ENCODE peak calls at places on chromosomes 13 and 19, in ten cellular contexts. One of them, this sample, is unnamed.
A peak's percentile ranks its signal among the peaks of the same experiment; 100 is the strongest.

GRCh38 chr19:30696514-30696913 is 324.3 kb downstream of the ZNF536 start:
- DNase-seq in ovary: no peak
- DNase-seq in A549: peak; percentile 78
- DNase-seq in IMR-90: peak; percentile 9
- DNase-seq in body of pancreas: peak; percentile 77
- DNase-seq in heart left ventricle: no peak
- DNase-seq in thyroid gland: peak; percentile 37
- DNase-seq in breast epithelium: no peak
- DNase-seq in right lobe of liver: peak; percentile 31
- DNase-seq in uterus: peak; percentile 30
- DNase-seq in this sample: no peak

GRCh38 chr19:6065685-6066365 is 44.5 kb downstream of the RFX2 start:
- DNase-seq in ovary: no peak
- DNase-seq in A549: peak; percentile 85
- DNase-seq in IMR-90: peak; percentile 30
- DNase-seq in body of pancreas: peak; percentile 41
- DNase-seq in heart left ventricle: no peak
- DNase-seq in thyroid gland: no peak
- DNase-seq in breast epithelium: no peak
- DNase-seq in right lobe of liver: peak; percentile 61
- DNase-seq in uterus: peak; percentile 83
- DNase-seq in this sample: peak; percentile 9

GRCh38 chr13:63625869-63626268 is 2210.2 kb upstream of the PCDH20 start:
- DNase-seq in ovary: no peak
- DNase-seq in A549: peak; percentile 3
- DNase-seq in IMR-90: peak; percentile 31
- DNase-seq in body of pancreas: no peak
- DNase-seq in heart left ventricle: no peak
- DNase-seq in thyroid gland: no peak
- DNase-seq in breast epithelium: no peak
- DNase-seq in right lobe of liver: no peak
- DNase-seq in uterus: no peak
- DNase-seq in this sample: no peak

GRCh38 chr19:5684694-5685430 is 4.0 kb downstream of the HSD11B1L start:
- DNase-seq in ovary: peak; percentile 13
- DNase-seq in A549: no peak
- DNase-seq in IMR-90: no peak
- DNase-seq in body of pancreas: no peak
- DNase-seq in heart left ventricle: no peak
- DNase-seq in thyroid gland: no peak
- DNase-seq in breast epithelium: no peak
- DNase-seq in right lobe of liver: no peak
- DNase-seq in uterus: no peak
- DNase-seq in this sample: no peak

GRCh38 chr13:49690133-49690989 is 925 bp downstream of the EBPL start:
- DNase-seq in ovary: peak; percentile 14
- DNase-seq in A549: peak; percentile 39
- DNase-seq in IMR-90: peak; percentile 87
- DNase-seq in body of pancreas: peak; percentile 70
- DNase-seq in heart left ventricle: no peak
- DNase-seq in thyroid gland: peak; percentile 23
- DNase-seq in breast epithelium: no peak
- DNase-seq in right lobe of liver: peak; percentile 26
- DNase-seq in uterus: no peak
- DNase-seq in this sample: peak; percentile 32

GRCh38 chr13:114035583-114036501 is 62.0 kb upstream of the C13orf46 start:
- DNase-seq in ovary: no peak
- DNase-seq in A549: no peak
- DNase-seq in IMR-90: peak; percentile 35
- DNase-seq in body of pancreas: no peak
- DNase-seq in heart left ventricle: no peak
- DNase-seq in thyroid gland: no peak
- DNase-seq in breast epithelium: peak; percentile 37
- DNase-seq in right lobe of liver: no peak
- DNase-seq in uterus: no peak
- DNase-seq in this sample: peak; percentile 65

GRCh38 chr13:52010890-52011689 is at the start of gene ATP7B:
- DNase-seq in ovary: no peak
- DNase-seq in A549: peak; percentile 5
- DNase-seq in IMR-90: no peak
- DNase-seq in body of pancreas: peak; percentile 24
- DNase-seq in heart left ventricle: no peak
- DNase-seq in thyroid gland: peak; percentile 34
- DNase-seq in breast epithelium: no peak
- DNase-seq in right lobe of liver: peak; percentile 53
- DNase-seq in uterus: peak; percentile 24
- DNase-seq in this sample: peak; percentile 36

GRCh38 chr19:54160182-54160811 is 776 bp upstream of the LENG1 start:
- DNase-seq in ovary: peak; percentile 46
- DNase-seq in A549: no peak
- DNase-seq in IMR-90: peak; percentile 57
- DNase-seq in body of pancreas: no peak
- DNase-seq in heart left ventricle: no peak
- DNase-seq in thyroid gland: peak; percentile 36
- DNase-seq in breast epithelium: no peak
- DNase-seq in right lobe of liver: no peak
- DNase-seq in uterus: no peak
- DNase-seq in this sample: no peak

GRCh38 chr19:32387701-32388392 is 17.7 kb upstream of the DPY19L3 start:
- DNase-seq in ovary: no peak
- DNase-seq in A549: no peak
- DNase-seq in IMR-90: peak; percentile 62
- DNase-seq in body of pancreas: peak; percentile 29
- DNase-seq in heart left ventricle: no peak
- DNase-seq in thyroid gland: no peak
- DNase-seq in breast epithelium: no peak
- DNase-seq in right lobe of liver: no peak
- DNase-seq in uterus: peak; percentile 35
- DNase-seq in this sample: no peak

GRCh38 chr13:30906411-30906990 is 430 bp downstream of the MEDAG start:
- DNase-seq in ovary: peak; percentile 24
- DNase-seq in A549: no peak
- DNase-seq in IMR-90: no peak
- DNase-seq in body of pancreas: no peak
- DNase-seq in heart left ventricle: no peak
- DNase-seq in thyroid gland: peak; percentile 18
- DNase-seq in breast epithelium: no peak
- DNase-seq in right lobe of liver: no peak
- DNase-seq in uterus: peak; percentile 33
- DNase-seq in this sample: peak; percentile 28

GRCh38 chr19:1357695-1358094 is 26.0 kb upstream of the NDUFS7 start:
- DNase-seq in ovary: no peak
- DNase-seq in A549: no peak
- DNase-seq in IMR-90: no peak
- DNase-seq in body of pancreas: no peak
- DNase-seq in heart left ventricle: no peak
- DNase-seq in thyroid gland: no peak
- DNase-seq in breast epithelium: no peak
- DNase-seq in right lobe of liver: no peak
- DNase-seq in uterus: no peak
- DNase-seq in this sample: no peak

GRCh38 chr19:55158848-55159793 is 1.6 kb upstream of the TNNI3 start:
- DNase-seq in ovary: no peak
- DNase-seq in A549: peak; percentile 47
- DNase-seq in IMR-90: no peak
- DNase-seq in body of pancreas: no peak
- DNase-seq in heart left ventricle: peak; percentile 88
- DNase-seq in thyroid gland: no peak
- DNase-seq in breast epithelium: no peak
- DNase-seq in right lobe of liver: no peak
- DNase-seq in uterus: no peak
- DNase-seq in this sample: no peak

DNA sequence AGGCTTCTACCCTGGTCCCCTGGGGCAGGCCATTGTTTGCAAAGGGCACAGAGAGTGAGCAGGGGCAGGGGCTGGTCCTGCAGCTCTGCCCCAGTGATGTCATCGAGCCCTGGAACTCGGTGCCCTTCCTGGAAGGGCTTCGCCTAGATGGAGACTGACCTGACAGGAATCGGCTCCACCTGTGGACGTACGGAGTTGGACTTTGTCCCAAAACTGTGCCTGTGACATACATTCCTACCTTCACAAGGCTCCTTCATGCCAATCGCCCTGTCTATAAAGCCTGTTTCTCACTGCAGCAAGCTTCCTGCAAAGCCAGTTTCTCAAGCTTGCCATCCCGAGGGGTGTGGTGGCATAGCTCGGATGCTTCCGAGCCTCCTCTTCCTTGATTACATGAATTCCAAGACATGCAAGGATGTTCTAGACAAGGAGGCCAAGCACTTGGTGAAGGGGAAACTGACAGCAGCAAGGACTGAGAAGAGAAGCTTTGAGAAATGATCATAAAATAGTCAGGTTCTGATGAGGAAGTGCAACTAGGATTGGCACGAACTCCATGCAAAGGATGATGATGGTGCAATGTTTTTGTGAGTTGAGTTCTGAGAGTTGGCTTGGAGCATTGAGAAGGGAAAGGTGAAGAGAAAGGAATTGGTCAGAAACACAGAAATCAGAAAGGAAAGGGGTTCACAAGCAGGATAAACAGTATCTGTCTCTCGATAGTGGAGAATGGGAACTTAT is 73.6 kb upstream of the STK24 start:
- DNase-seq in ovary: no peak
- DNase-seq in A549: no peak
- DNase-seq in IMR-90: no peak
- DNase-seq in body of pancreas: peak; percentile 74
- DNase-seq in heart left ventricle: no peak
- DNase-seq in thyroid gland: no peak
- DNase-seq in breast epithelium: peak; percentile 66
- DNase-seq in right lobe of liver: peak; percentile 37
- DNase-seq in uterus: no peak
- DNase-seq in this sample: no peak
- TF ChIP-seq POLR2A in ovary: no peak
- TF ChIP-seq POLR2A in A549: no peak
- TF ChIP-seq POLR2A in IMR-90: no peak
- TF ChIP-seq POLR2A in body of pancreas: no peak
- TF ChIP-seq POLR2A in heart left ventricle: no peak
- TF ChIP-seq POLR2A in thyroid gland: no peak
- TF ChIP-seq POLR2A in breast epithelium: no peak
- TF ChIP-seq POLR2A in right lobe of liver: no peak
- TF ChIP-seq POLR2A in uterus: no peak
- TF ChIP-seq POLR2A in this sample: no peak

DNA sequence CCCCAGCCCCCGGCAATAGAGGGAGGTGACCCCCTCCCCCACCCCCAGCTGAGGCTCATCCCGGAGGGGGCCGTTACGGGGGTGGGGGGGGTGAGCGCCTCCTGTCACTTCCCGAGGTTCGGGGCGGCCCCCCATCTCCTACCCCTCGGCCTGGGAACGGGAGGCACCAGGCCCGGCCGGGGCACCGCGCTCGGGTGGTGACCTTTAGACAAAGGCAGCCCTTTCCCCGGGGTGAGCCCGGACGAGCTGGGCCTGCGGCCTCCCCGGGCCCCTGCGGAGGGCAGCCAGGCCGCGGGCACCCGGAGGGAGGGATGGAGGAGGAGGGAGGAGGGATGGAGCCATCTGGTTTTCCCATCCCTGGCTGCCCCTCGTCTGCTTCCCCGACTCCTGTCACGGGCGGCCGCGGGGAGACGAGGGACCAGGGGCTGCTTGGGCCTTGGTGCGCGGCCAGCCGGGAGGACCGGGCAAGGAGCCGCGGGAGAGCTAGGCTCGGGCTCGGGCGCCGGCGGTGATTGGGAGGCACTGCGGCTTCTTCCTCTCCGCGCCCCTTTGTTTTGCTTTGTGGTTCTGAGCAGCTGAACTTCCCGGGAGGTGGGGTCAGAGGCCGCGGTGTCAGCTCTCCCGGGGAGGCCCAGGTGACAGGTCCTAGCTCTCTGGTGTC is 1.1 kb downstream of the BICRA start:
- DNase-seq in ovary: peak; percentile 35
- DNase-seq in A549: peak; percentile 54
- DNase-seq in IMR-90: peak; percentile 26
- DNase-seq in body of pancreas: peak; percentile 50
- DNase-seq in heart left ventricle: peak; percentile 78
- DNase-seq in thyroid gland: peak; percentile 47
- DNase-seq in breast epithelium: peak; percentile 29
- DNase-seq in right lobe of liver: peak; percentile 81
- DNase-seq in uterus: peak; percentile 40
- DNase-seq in this sample: peak; percentile 58
- TF ChIP-seq POLR2A in ovary: no peak
- TF ChIP-seq POLR2A in A549: no peak
- TF ChIP-seq POLR2A in IMR-90: no peak
- TF ChIP-seq POLR2A in body of pancreas: no peak
- TF ChIP-seq POLR2A in heart left ventricle: no peak
- TF ChIP-seq POLR2A in thyroid gland: no peak
- TF ChIP-seq POLR2A in breast epithelium: no peak
- TF ChIP-seq POLR2A in right lobe of liver: peak; percentile 57
- TF ChIP-seq POLR2A in uterus: no peak
- TF ChIP-seq POLR2A in this sample: no peak

GRCh38 chr19:14073925-14074838 is 1.6 kb downstream of the MISP3 start:
- DNase-seq in ovary: no peak
- DNase-seq in A549: no peak
- DNase-seq in IMR-90: peak; percentile 25
- DNase-seq in body of pancreas: peak; percentile 43
- DNase-seq in heart left ventricle: no peak
- DNase-seq in thyroid gland: peak; percentile 36
- DNase-seq in breast epithelium: no peak
- DNase-seq in right lobe of liver: no peak
- DNase-seq in uterus: peak; percentile 33
- DNase-seq in this sample: no peak
- TF ChIP-seq POLR2A in ovary: no peak
- TF ChIP-seq POLR2A in A549: no peak
- TF ChIP-seq POLR2A in IMR-90: no peak
- TF ChIP-seq POLR2A in body of pancreas: no peak
- TF ChIP-seq POLR2A in heart left ventricle: no peak
- TF ChIP-seq POLR2A in thyroid gland: no peak
- TF ChIP-seq POLR2A in breast epithelium: no peak
- TF ChIP-seq POLR2A in right lobe of liver: no peak
- TF ChIP-seq POLR2A in uterus: no peak
- TF ChIP-seq POLR2A in this sample: no peak

GRCh38 chr19:49155830-49156346 is 692 bp upstream of the HRC start:
- DNase-seq in ovary: no peak
- DNase-seq in A549: no peak
- DNase-seq in IMR-90: no peak
- DNase-seq in body of pancreas: no peak
- DNase-seq in heart left ventricle: peak; percentile 56
- DNase-seq in thyroid gland: no peak
- DNase-seq in breast epithelium: no peak
- DNase-seq in right lobe of liver: no peak
- DNase-seq in uterus: no peak
- DNase-seq in this sample: no peak

GRCh38 chr19:49154279-49154678 is 917 bp downstream of the HRC start:
- DNase-seq in ovary: no peak
- DNase-seq in A549: no peak
- DNase-seq in IMR-90: no peak
- DNase-seq in body of pancreas: no peak
- DNase-seq in heart left ventricle: peak; percentile 23
- DNase-seq in thyroid gland: no peak
- DNase-seq in breast epithelium: no peak
- DNase-seq in right lobe of liver: no peak
- DNase-seq in uterus: no peak
- DNase-seq in this sample: no peak

GRCh38 chr19:49155005-49155826 is at the start of gene HRC:
- DNase-seq in ovary: no peak
- DNase-seq in A549: no peak
- DNase-seq in IMR-90: no peak
- DNase-seq in body of pancreas: no peak
- DNase-seq in heart left ventricle: peak; percentile 85
- DNase-seq in thyroid gland: no peak
- DNase-seq in breast epithelium: no peak
- DNase-seq in right lobe of liver: no peak
- DNase-seq in uterus: no peak
- DNase-seq in this sample: peak; percentile 40

GRCh38 chr19:49160450-49161189 is 3.0 kb downstream of the TRPM4 start:
- DNase-seq in ovary: no peak
- DNase-seq in A549: no peak
- DNase-seq in IMR-90: no peak
- DNase-seq in body of pancreas: no peak
- DNase-seq in heart left ventricle: peak; percentile 14
- DNase-seq in thyroid gland: no peak
- DNase-seq in breast epithelium: no peak
- DNase-seq in right lobe of liver: no peak
- DNase-seq in uterus: no peak
- DNase-seq in this sample: no peak

GRCh38 chr19:49157445-49158224 is at the start of gene TRPM4:
- DNase-seq in ovary: peak; percentile 30
- DNase-seq in A549: peak; percentile 84
- DNase-seq in IMR-90: peak; percentile 61
- DNase-seq in body of pancreas: peak; percentile 95
- DNase-seq in heart left ventricle: peak; percentile 95
- DNase-seq in thyroid gland: peak; percentile 96
- DNase-seq in breast epithelium: peak; percentile 86
- DNase-seq in right lobe of liver: peak; percentile 92
- DNase-seq in uterus: peak; percentile 80
- DNase-seq in this sample: peak; percentile 94
- TF ChIP-seq POLR2A in ovary: no peak
- TF ChIP-seq POLR2A in A549: peak; percentile 86
- TF ChIP-seq POLR2A in IMR-90: peak; percentile 36
- TF ChIP-seq POLR2A in body of pancreas: peak; percentile 83
- TF ChIP-seq POLR2A in heart left ventricle: peak; percentile 92
- TF ChIP-seq POLR2A in thyroid gland: peak; percentile 2
- TF ChIP-seq POLR2A in breast epithelium: peak; percentile 52
- TF ChIP-seq POLR2A in right lobe of liver: peak; percentile 62
- TF ChIP-seq POLR2A in uterus: peak; percentile 81
- TF ChIP-seq POLR2A in this sample: peak; percentile 33

This sample was measured in testis.